ENCODE peak calls at places on chromosomes 11 and 22, in six cellular contexts. M is coronary artery, P is fibroblast of lung, J is DND-41, C is PC-9, U is heart left ventricle. K is an unnamed sample.
A peak's percentile ranks its signal among the peaks of the same experiment; 100 is the strongest.

GRCh38 chr11:108592591-108593213 is 866 bp downstream of the EXPH5 start:
- DNase-seq in J (peak; percentile 5), P (no peak), M (no peak), U (peak; percentile 29), C (no peak), K (no peak)

GRCh38 chr11:113365895-113366294 is 21.7 kb upstream of the ANKK1 start:
- DNase-seq in U (no peak), M (no peak), C (no peak), P (no peak), J (peak; percentile 6), K (no peak)

GRCh38 chr11:45148276-45148675 is 1.8 kb downstream of the PRDM11 start:
- DNase-seq in M (peak; percentile 59), U (no peak), J (no peak), C (no peak), P (no peak), K (no peak)

GRCh38 chr11:111761056-111761455 is 5.1 kb downstream of the PPP2R1B start:
- DNase-seq in P (peak; percentile 26), U (no peak), M (no peak), J (no peak), C (no peak), K (no peak)

GRCh38 chr22:28967969-28968368 is 84.6 kb downstream of the ZNRF3 start:
- DNase-seq in C (no peak), J (no peak), M (no peak), U (no peak), P (no peak), K (no peak)

GRCh38 chr11:64793271-64794160 is 9.5 kb downstream of the MAP4K2 start:
- DNase-seq in P (no peak), J (no peak), C (no peak), U (no peak), M (no peak), K (no peak)

GRCh38 chr11:103024086-103024485 is 67.9 kb downstream of the DCUN1D5 start:
- DNase-seq in U (no peak), M (no peak), J (no peak), C (peak; percentile 44), P (no peak), K (no peak)

GRCh38 chr11:2217211-2218081 is 45.8 kb upstream of the TH start:
- DNase-seq in U (peak; percentile 23), J (no peak), P (no peak), M (no peak), C (no peak), K (no peak)

GRCh38 chr11:515131-515530 is 8.1 kb upstream of the RNH1 start:
- DNase-seq in J (no peak), C (no peak), P (no peak), U (no peak), M (no peak), K (no peak)

GRCh38 chr22:33932997-33933396 is 12.7 kb upstream of the LARGE1 start:
- DNase-seq in M (no peak), C (peak; percentile 50), U (no peak), P (no peak), J (no peak), K (no peak)

GRCh38 chr22:28943501-28943879 is 60.1 kb downstream of the ZNRF3 start:
- DNase-seq in U (no peak), C (no peak), P (no peak), J (no peak), M (no peak), K (no peak)

GRCh38 chr11:96272542-96273306 is 70.3 kb downstream of the MAML2 start:
- DNase-seq in U (no peak), P (peak; percentile 68), J (no peak), M (no peak), C (peak; percentile 97), K (no peak)

GRCh38 chr11:123231263-123231662 is 36.2 kb upstream of the CLMP start:
- DNase-seq in U (no peak), M (no peak), J (no peak), C (no peak), P (no peak), K (peak; percentile 48)

GRCh38 chr22:49548356-49549202 is 279.1 kb downstream of the BRD1 start:
- DNase-seq in U (no peak), J (no peak), P (no peak), M (no peak), C (peak; percentile 86), K (no peak)

GRCh38 chr22:24945430-24945829 is 1.1 kb downstream of the LHFPL7 start:
- DNase-seq in M (no peak), C (no peak), P (no peak), J (no peak), U (no peak), K (no peak)

GRCh38 chr11:118364956-118365615 is 5.7 kb downstream of the UBE4A start:
- DNase-seq in J (no peak), U (no peak), P (no peak), C (no peak), M (no peak), K (no peak)

GRCh38 chr22:37818397-37819099 is 4.6 kb upstream of the GALR3 start:
- DNase-seq in M (no peak), C (no peak), U (peak; percentile 71), P (peak; percentile 51), J (no peak), K (no peak)

GRCh38 chr11:6746086-6746618 is 25.6 kb downstream of the OR2AG2 start:
- DNase-seq in C (no peak), J (peak; percentile 75), P (no peak), M (no peak), U (no peak), K (no peak)

GRCh38 chr11:125114518-125114917 is 3.1 kb upstream of the TMEM218 start:
- DNase-seq in U (no peak), P (no peak), C (no peak), J (no peak), M (no peak), K (no peak)

GRCh38 chr11:120255519-120255866 is 15.6 kb downstream of the POU2F3 start:
- DNase-seq in P (no peak), C (no peak), U (no peak), J (no peak), M (no peak), K (no peak)
- H3K4me3 ChIP-seq in P (no peak overlapping the region), C (no peak overlapping the region), U (no peak overlapping the region), J (no peak overlapping the region), M (no peak overlapping the region), K (no peak overlapping the region)

GRCh38 chr11:69640995-69641581 is at the start of gene CCND1:
- DNase-seq in M (peak; percentile 84), C (peak; percentile 83), P (peak; percentile 94), J (no peak), U (peak; percentile 81), K (peak; percentile 59)
- TF ChIP-seq CTCF in M (no peak), C (peak; percentile 37), P (peak; percentile 43), J (no peak), U (no peak), K (peak; percentile 31)

GRCh38 chr11:27697679-27698275 is 2.5 kb downstream of the BDNF start:
- DNase-seq in U (no peak), J (no peak), C (no peak), M (no peak), P (no peak), K (no peak)
- H3K4me3 ChIP-seq in U (peak overlapping the region; percentile 71), J (no peak overlapping the region), C (no peak overlapping the region), M (no peak overlapping the region), P (peak overlapping the region; percentile 59), K (no peak overlapping the region)

DNA sequence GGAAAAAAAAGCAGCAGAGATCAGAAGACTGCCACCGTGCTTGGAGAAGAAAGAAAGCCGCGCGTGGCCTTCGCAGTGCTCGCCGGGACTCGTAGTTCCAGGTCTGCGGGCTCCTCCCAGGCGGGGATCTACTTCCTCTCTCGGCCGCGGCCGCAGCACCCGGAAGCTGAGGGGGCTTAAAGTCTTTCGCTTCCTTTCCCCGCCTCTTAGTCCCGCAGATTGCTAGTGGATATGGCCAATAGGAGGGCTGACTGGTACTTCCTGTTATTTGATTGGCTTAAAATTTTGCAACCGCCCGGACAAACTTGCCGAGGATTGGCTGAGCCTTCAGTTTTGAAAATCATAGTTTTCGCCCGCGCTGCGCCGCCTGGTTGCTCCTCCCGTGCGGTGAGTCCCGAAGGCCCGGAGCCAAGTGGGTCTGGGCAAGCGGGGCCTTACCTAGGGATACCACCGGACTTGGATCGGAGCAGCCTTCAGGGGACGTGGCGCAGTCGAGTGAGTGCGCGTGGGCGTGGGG is at the start of gene INCENP:
- DNase-seq in P (peak; percentile 98), M (peak; percentile 97), J (peak; percentile 98), C (peak; percentile 99), U (peak; percentile 97), K (peak; percentile 91)
- TF ChIP-seq CTCF in P (no peak), M (no peak), J (no peak), C (no peak), U (no peak), K (no peak)

DNA sequence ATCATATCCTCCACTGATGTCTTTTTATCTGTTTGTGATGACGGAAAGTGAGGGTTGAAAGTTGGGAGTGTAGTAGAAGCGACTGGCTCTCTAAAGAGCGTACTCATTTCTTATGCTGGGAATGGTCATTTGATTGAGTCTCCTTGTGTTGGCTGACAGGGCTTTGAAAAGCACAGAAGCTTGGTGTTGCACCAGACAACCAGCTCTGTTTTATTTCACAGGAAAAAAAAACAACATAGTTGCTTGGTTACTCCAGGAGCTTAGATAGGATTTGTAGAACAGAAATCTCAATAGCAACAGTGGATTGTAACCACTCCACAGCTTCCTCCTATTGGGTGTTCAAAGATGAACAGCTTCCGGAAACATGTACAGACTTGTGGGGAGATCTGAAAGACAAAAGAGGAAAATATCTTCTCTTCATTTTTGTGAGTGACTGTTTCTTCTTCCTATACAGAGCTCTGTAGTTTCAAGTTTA is 2.7 kb downstream of the RBM14 start:
- DNase-seq in U (no peak), J (peak; percentile 40), C (no peak), P (peak; percentile 54), M (no peak), K (no peak)
- H3K4me3 ChIP-seq in U (peak overlapping the region; percentile 94), J (peak overlapping the region; percentile 63), C (peak overlapping the region; percentile 73), P (peak overlapping the region; percentile 86), M (peak overlapping the region; percentile 95), K (peak overlapping the region; percentile 68)

K was measured in epithelial cell of proximal tubule.